ENCODE peak calls at places on chromosomes 11 and 22, in nine cellular contexts. E is RPMI8226; G is cardiac muscle cell; U is adipocyte; V is mesenchymal stem cell; H is stimulated activated CD4-positive, alpha-beta T cell treated with anti-CD3 and anti-CD28 coated beads, Interleukin-4, amount 100 ng/mL, for 24 hours; P is neural progenitor cell; Z is stimulated activated CD8-positive, alpha-beta memory T cell treated with anti-CD3 and anti-CD28 coated beads, Interleukin-12 subunit alpha, Interleukin-12 subunit beta, amount 100 ng/mL, for 4 hours; I is HS-5. Y is an unnamed sample.

GRCh38 chr11:64809781-64810241 is 540 bp downstream of the MEN1 start:
- DNase-seq in E (peak), G (peak), U (peak), V (peak), H (peak), P (peak), Z (no peak), I (no peak), Y (no peak)

GRCh38 chr11:11977206-11977938 is 31.1 kb downstream of the DKK3 start:
- DNase-seq in E (no peak), G (peak), U (peak), V (peak), H (no peak), P (no peak), Z (no peak), I (peak), Y (peak)

GRCh38 chr22:37496651-37497599 is 10.7 kb upstream of the MFNG start:
- DNase-seq in E (no peak), G (peak), U (peak), V (peak), H (no peak), P (peak), Z (no peak), I (peak), Y (peak)

GRCh38 chr11:35515224-35515623 is 10.2 kb downstream of the PAMR1 start:
- DNase-seq in E (no peak), G (peak), U (peak), V (peak), H (no peak), P (no peak), Z (no peak), I (peak), Y (no peak)

GRCh38 chr11:28701760-28702449 is 593.7 kb downstream of the METTL15 start:
- DNase-seq in E (no peak), G (no peak), U (no peak), V (no peak), H (no peak), P (no peak), Z (no peak), I (peak), Y (peak)

GRCh38 chr11:114077482-114078305 is 18.2 kb downstream of the ZBTB16 start:
- DNase-seq in E (no peak), G (no peak), U (no peak), V (no peak), H (no peak), P (no peak), Z (no peak), I (no peak), Y (no peak)

GRCh38 chr22:50490531-50491308 is 4.1 kb downstream of the MIOX start:
- DNase-seq in E (no peak), G (no peak), U (no peak), V (no peak), H (no peak), P (no peak), Z (no peak), I (no peak), Y (no peak)

GRCh38 chr22:26892401-26893033 is 235.1 kb downstream of the MIAT start:
- DNase-seq in E (peak), G (no peak), U (no peak), V (peak), H (no peak), P (no peak), Z (no peak), I (no peak), Y (peak)

GRCh38 chr11:117337061-117337460 is 9.4 kb downstream of the CEP164 start:
- DNase-seq in E (no peak), G (no peak), U (no peak), V (no peak), H (no peak), P (peak), Z (no peak), I (no peak), Y (no peak)

GRCh38 chr11:126547691-126548090 is 192.2 kb downstream of the ST3GAL4 start:
- DNase-seq in E (no peak), G (no peak), U (no peak), V (no peak), H (no peak), P (no peak), Z (no peak), I (no peak), Y (no peak)

GRCh38 chr11:60946601-60947265 is 5.2 kb downstream of the SLC15A3 start:
- DNase-seq in E (no peak), G (no peak), U (no peak), V (no peak), H (no peak), P (no peak), Z (no peak), I (no peak), Y (no peak)

GRCh38 chr11:68775951-68776388 is 24.6 kb upstream of the TESMIN start:
- DNase-seq in E (no peak), G (no peak), U (no peak), V (no peak), H (no peak), P (no peak), Z (no peak), I (no peak), Y (no peak)

GRCh38 chr11:10460611-10461275 is 5.7 kb downstream of the AMPD3 start:
- DNase-seq in E (peak), G (no peak), U (no peak), V (no peak), H (no peak), P (no peak), Z (no peak), I (no peak), Y (no peak)

GRCh38 chr22:26713823-26714449 is 56.5 kb downstream of the MIAT start:
- DNase-seq in E (no peak), G (peak), U (peak), V (peak), H (no peak), P (no peak), Z (no peak), I (no peak), Y (no peak)

GRCh38 chr22:48427731-48428211 is 1399.9 kb downstream of the BRD1 start:
- DNase-seq in E (no peak), G (no peak), U (no peak), V (no peak), H (no peak), P (no peak), Z (no peak), I (no peak), Y (no peak)

GRCh38 chr11:94845622-94846021 is 77.5 kb downstream of the AMOTL1 start:
- DNase-seq in E (no peak), G (no peak), U (peak), V (peak), H (no peak), P (no peak), Z (no peak), I (no peak), Y (peak)

GRCh38 chr11:4050137-4050536 is 44.5 kb upstream of the RRM1 start:
- DNase-seq in E (no peak), G (no peak), U (no peak), V (no peak), H (no peak), P (no peak), Z (no peak), I (no peak), Y (no peak)

GRCh38 chr11:134533511-134533910 is 121.5 kb upstream of the B3GAT1 start:
- DNase-seq in E (no peak), G (no peak), U (no peak), V (no peak), H (no peak), P (no peak), Z (no peak), I (no peak), Y (no peak)

Y was measured in H4.